ENCODE peak calls at places on chromosomes 4 and X, in four cellular contexts. N is HEK293T, M is K562, H is WTC11. K is an unnamed sample.

GRCh38 chrX:154298312-154298711 is 2.7 kb downstream of the TKTL1 start:
- DNase-seq in N (no peak), H (no peak), M (no peak), K (no peak)

GRCh38 chrX:67780694-67781109 is 236.9 kb downstream of the AR start:
- DNase-seq in N (no peak), H (no peak), M (no peak), K (no peak)

GRCh38 chr4:6723851-6724250 is 7.9 kb downstream of the BLOC1S4 start:
- DNase-seq in M (no peak), N (no peak), H (no peak), K (no peak)

GRCh38 chrX:14529288-14529989 is at the start of gene GLRA2:
- DNase-seq in M (no peak), H (peak), N (peak), K (peak)

GRCh38 chrX:3811331-3812311 is 98.2 kb upstream of the PRKX start:
- DNase-seq in N (peak), H (no peak), M (peak), K (peak)

GRCh38 chr4:23888421-23889319 is 1.2 kb downstream of the PPARGC1A start:
- DNase-seq in H (no peak), M (no peak), N (no peak), K (peak)

GRCh38 chr4:145071560-145071959 is 26.4 kb downstream of the ANAPC10 start:
- DNase-seq in N (no peak), M (no peak), H (no peak), K (no peak)

GRCh38 chr4:156476359-156476758 is 495.2 kb downstream of the PDGFC start:
- DNase-seq in N (no peak), H (no peak), M (no peak), K (peak)

GRCh38 chrX:28585767-28586166 is 1.5 kb upstream of the IL1RAPL1 start:
- DNase-seq in H (no peak), M (no peak), N (no peak), K (no peak)

GRCh38 chr4:152172146-152172545 is 363.7 kb downstream of the FBXW7 start:
- DNase-seq in M (no peak), H (no peak), N (no peak), K (no peak)

GRCh38 chr4:38241541-38241940 is 281.3 kb downstream of the PTTG2 start:
- DNase-seq in N (no peak), H (no peak), M (no peak), K (no peak)

GRCh38 chr4:40057540-40058091 is 966 bp downstream of the N4BP2 start:
- DNase-seq in H (peak), M (peak), N (peak), K (peak)

GRCh38 chr4:38526412-38526811 is 137.6 kb upstream of the KLF3 start:
- DNase-seq in M (no peak), N (no peak), H (no peak), K (peak)

GRCh38 chrX:42524374-42524773 is 253.6 kb downstream of the PPP1R2C start:
- DNase-seq in N (no peak), H (no peak), M (no peak), K (no peak)

GRCh38 chrX:112164420-112164819 is 81.8 kb upstream of the TRPC5 start:
- DNase-seq in H (no peak), N (no peak), M (no peak), K (no peak)

GRCh38 chrX:109843963-109844751 is 111.1 kb upstream of the ACSL4 start:
- DNase-seq in N (no peak), M (no peak), H (no peak), K (no peak)

GRCh38 chr4:75653845-75654503 is 19.2 kb downstream of the G3BP2 start:
- DNase-seq in N (peak), M (peak), H (no peak), K (peak)

GRCh38 chr4:26263165-26263564 is 57.6 kb upstream of the RBPJ start:
- DNase-seq in H (peak), N (peak), M (peak), K (no peak)

GRCh38 chrX:141405878-141406492 is 163.7 kb upstream of the SPANXC start:
- DNase-seq in H (no peak), N (no peak), M (no peak), K (no peak)

GRCh38 chr4:126097155-126097554 is 782.4 kb downstream of the FAT4 start:
- DNase-seq in H (no peak), M (no peak), N (no peak), K (no peak)

GRCh38 chr4:128981377-128981776 is 112.0 kb downstream of the SCLT1 start:
- DNase-seq in H (no peak), N (no peak), M (no peak), K (no peak)

GRCh38 chrX:20265221-20265725 is 1.4 kb downstream of the RPS6KA3 start:
- DNase-seq in N (peak), H (peak), M (peak), K (peak)

GRCh38 chr4:154132406-154132805 is 343.5 kb upstream of the SFRP2 start:
- DNase-seq in N (no peak), M (no peak), H (no peak), K (no peak)

GRCh38 chr4:105133976-105134375 is 12.7 kb upstream of the TET2 start:
- DNase-seq in N (no peak), M (no peak), H (no peak), K (no peak)

GRCh38 chr4:39732728-39733127 is 34.8 kb downstream of the UBE2K start:
- DNase-seq in M (no peak), H (no peak), N (no peak), K (no peak)

GRCh38 chr4:156870166-156870565 is 101.4 kb downstream of the PDGFC start:
- DNase-seq in N (no peak), H (no peak), M (no peak), K (no peak)

GRCh38 chr4:2714071-2714770 is 41.9 kb downstream of the TNIP2 start:
- DNase-seq in N (no peak), H (no peak), M (no peak), K (no peak)

GRCh38 chrX:129654652-129655546 is at the start of gene APLN:
- DNase-seq in N (peak), H (peak), M (peak), K (no peak)

GRCh38 chr4:83599183-83599582 is 63.3 kb downstream of the GPAT3 start:
- DNase-seq in H (no peak), M (peak), N (peak), K (peak)

GRCh38 chrX:40964008-40964407 is 121.2 kb upstream of the USP9X start:
- DNase-seq in H (no peak), M (no peak), N (no peak), K (no peak)

GRCh38 chrX:145729635-145730034 is 88.0 kb upstream of the SLITRK2 start:
- DNase-seq in H (no peak), N (no peak), M (no peak), K (no peak)

GRCh38 chrX:3522016-3522690 is 175.7 kb upstream of the MXRA5 start:
- DNase-seq in M (no peak), H (no peak), N (no peak), K (no peak)

GRCh38 chr4:80608285-80608980 is 272.9 kb downstream of the CFAP299 start:
- DNase-seq in H (no peak), N (no peak), M (no peak), K (no peak)

GRCh38 chr4:102473476-102473875 is 27.7 kb upstream of the NFKB1 start:
- DNase-seq in M (no peak), H (no peak), N (no peak), K (no peak)

GRCh38 chr4:127965803-127966175 is 583 bp downstream of the ABHD18 start:
- DNase-seq in M (peak), N (peak), H (peak), K (peak)

GRCh38 chrX:148363836-148364235 is 136.6 kb upstream of the AFF2 start:
- DNase-seq in H (no peak), M (no peak), N (no peak), K (peak)

GRCh38 chr4:16197842-16198241 is 28.4 kb downstream of the TAPT1 start:
- DNase-seq in H (no peak), N (no peak), M (no peak), K (no peak)

DNA sequence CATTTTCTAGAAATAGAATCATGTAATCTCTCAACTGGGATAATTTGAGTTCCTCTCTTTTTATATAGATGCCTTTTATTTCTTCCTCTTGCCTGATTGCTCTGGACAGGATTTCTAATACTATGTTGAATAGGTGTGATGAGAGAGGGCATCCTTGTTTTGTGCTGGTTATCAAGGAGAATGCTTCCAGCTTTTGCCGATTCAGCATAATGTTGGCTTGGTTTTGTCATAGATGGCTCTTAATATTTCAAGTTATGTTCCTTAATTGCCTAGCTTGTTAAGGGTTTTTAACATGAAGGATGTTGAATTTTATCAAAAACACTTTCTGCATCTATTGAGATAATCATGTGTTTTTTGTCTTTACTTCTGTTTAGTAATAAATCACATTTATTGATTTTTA is 58.7 kb downstream of the TMEM47 start:
- DNase-seq in M (no peak), N (no peak), H (no peak), K (no peak)
- TF ChIP-seq ELF4 in M (no peak), N (no peak), H (no peak), K (no peak)

DNA sequence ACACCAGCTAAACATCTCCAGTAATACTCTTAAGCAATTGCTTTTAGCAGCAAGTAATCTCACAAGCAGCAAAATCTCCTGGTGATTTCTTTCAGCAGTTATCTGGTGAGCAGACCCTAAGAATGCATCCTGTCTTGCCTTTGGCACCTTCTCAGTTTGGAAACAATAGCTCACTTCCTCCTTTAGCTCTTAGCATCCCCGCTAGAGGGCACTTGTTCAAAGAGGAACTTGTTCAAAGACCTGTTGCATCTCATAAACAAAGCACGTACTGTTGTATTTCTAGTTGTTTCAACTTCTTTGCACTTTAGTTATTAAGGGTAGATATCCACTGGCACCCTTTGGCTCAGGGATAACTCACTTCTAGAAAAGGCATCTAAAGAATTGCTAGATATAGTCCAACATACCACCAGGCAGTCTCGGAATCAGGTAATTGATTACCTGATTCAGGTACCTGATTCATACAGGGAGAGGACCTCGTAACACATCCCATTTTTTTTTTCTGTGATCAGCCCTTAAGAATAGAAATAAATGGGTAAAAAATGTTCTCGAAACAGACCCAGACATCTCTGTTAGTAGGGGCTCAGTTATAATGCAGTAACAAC is 81.9 kb upstream of the QRFPR start:
- DNase-seq in H (peak), M (peak), N (peak), K (peak)
- TF ChIP-seq ELF4 in H (no peak), M (no peak), N (peak), K (no peak)

DNA sequence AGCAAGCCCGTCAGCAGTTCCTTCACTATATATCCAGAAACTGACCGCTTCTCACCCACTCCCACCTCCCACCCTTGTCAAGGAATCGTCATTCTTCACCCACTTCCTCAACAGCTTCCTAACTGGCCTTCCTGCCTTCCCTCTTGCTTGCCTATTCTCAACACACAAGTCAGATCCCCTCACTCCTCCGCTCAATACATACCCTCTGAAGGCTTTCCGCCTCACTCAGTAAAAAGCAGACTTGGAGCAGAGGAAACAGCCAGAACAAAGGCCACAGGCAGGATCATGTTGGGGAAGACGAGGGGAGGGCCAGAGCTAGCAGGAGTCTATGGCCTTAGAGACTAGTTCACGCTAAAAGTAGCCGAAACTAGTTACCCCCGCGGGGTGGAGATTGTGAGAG is 23.7 kb downstream of the RWDD4 start:
- DNase-seq in M (no peak), H (peak), N (no peak), K (no peak)
- TF ChIP-seq ELF4 in M (no peak), H (no peak), N (no peak), K (no peak)

DNA sequence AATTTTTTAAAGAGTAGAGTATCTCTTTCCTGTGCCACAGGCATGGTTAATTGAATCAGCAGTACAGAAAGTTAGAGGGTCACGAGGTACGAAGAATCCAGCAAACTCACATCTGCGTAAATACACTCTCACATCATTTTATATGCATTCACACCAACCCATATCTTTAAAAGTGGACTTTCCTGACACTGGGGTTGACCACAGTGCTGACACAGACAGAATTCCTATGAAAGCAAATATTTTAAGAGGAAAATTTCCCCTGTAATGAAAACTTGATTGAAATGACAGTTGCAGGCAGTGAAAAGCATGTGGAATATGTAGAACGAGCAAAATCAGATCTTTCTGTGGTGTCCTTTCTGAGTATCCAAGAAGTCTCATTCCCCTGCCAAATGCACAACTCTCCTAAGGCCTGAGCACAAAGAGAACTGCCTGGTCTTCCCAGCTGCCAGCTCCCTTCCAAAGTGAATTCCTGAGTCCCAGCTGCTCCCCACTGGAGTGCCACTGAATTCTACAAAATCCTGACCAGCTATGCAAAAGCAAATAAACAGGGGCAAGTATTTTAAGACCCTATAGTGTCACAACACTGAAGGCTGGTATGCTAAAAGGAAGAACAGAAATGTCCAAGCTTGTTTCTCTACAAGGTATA is 50.5 kb upstream of the FAM9C start:
- DNase-seq in N (no peak), H (no peak), M (no peak), K (no peak)
- TF ChIP-seq ELF4 in N (no peak), H (no peak), M (no peak), K (no peak)

GRCh38 chrX:108165349-108166111 is 74.0 kb downstream of the ATG4A start:
- DNase-seq in N (peak), H (peak), M (peak), K (peak)
- TF ChIP-seq ELF4 in N (no peak), H (no peak), M (no peak), K (no peak)

GRCh38 chr4:147580396-147580795 is 36.8 kb upstream of the TMEM184C start:
- DNase-seq in M (no peak), H (no peak), N (no peak), K (no peak)
- TF ChIP-seq ELF4 in M (no peak), H (no peak), N (no peak), K (no peak)

DNA sequence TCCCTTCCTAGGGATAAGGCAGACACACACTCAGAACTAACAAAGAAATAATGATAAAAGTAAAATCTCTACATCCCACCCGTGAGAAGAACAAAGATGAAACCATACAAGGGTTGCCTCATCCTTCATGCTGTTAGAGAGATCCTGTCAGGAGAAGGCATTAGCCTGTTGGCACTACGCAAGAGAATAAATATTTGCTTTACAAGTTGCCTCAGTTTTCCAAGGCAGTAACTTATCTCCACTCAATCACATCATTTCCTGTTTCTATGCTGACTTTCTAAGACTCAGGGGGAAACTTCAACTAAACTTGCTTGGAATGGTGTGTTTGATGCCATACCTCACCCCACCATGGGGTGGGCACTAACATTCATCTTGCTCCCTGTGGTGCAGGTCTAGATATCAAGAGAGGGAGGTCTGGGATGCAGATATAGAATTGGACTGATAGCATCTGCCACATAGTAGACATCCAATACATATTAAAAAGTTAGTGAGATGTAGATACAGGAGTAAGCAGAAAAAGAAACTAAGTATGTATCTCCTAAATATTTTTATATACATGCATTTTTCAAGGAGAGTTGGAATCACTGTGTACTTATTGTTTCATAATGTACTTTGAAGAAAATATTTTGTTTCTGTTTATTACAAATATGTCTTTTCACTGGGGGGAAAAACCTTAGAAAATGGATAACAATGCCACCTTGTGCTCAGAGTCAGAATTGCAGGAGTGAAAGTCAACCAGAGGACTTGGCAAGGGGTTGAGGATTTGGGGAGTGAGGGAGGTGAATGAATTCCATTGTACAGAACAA is 57.2 kb upstream of the BEX4 start:
- DNase-seq in M (peak), N (peak), H (no peak), K (peak)
- TF ChIP-seq ELF4 in M (no peak), N (no peak), H (no peak), K (no peak)

DNA sequence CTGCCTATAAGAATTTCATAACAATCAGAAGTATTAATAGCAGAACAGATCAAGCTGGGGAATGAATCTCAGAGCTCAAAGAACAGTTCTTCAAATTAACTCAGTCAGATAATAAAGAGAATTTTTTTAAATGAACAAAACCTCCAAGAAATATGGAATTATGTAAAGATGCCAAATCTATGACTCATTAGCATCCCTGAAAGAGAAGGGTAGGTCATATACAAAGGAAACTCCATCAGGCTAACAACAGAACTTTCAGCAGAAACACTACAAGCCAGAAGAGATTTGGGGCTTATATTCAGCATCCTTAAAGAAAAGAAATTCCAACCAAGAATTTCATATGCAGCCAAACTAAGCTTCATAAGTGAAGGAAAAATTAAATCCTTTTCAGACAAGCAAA is 28.6 kb downstream of the CBR4 start:
- DNase-seq in N (no peak), H (no peak), M (no peak), K (no peak)
- TF ChIP-seq ELF4 in N (no peak), H (no peak), M (no peak), K (no peak)